ENCODE peak calls at places on chromosomes 7 and 10, in seven cellular contexts. One of them, this sample, is unnamed.

GRCh38 chr7:15577600-15577999 is 15.8 kb upstream of the AGMO start:
- DNase-seq in H1: no peak
- DNase-seq in HCT116: no peak
- DNase-seq in GM12878: no peak
- DNase-seq in WTC11: no peak
- DNase-seq in K562: no peak
- DNase-seq in HepG2: no peak
- DNase-seq in this sample: no peak

GRCh38 chr10:110725809-110726641 is 81.9 kb downstream of the RBM20 start:
- DNase-seq in H1: no peak
- DNase-seq in HCT116: no peak
- DNase-seq in GM12878: no peak
- DNase-seq in WTC11: no peak
- DNase-seq in K562: no peak
- DNase-seq in HepG2: no peak
- DNase-seq in this sample: no peak

GRCh38 chr7:91330378-91331295 is 66.4 kb downstream of the FZD1 start:
- DNase-seq in H1: no peak
- DNase-seq in HCT116: no peak
- DNase-seq in GM12878: no peak
- DNase-seq in WTC11: no peak
- DNase-seq in K562: no peak
- DNase-seq in HepG2: no peak
- DNase-seq in this sample: no peak

GRCh38 chr10:103466734-103467133 is 8.0 kb upstream of the CALHM1 start:
- DNase-seq in H1: no peak
- DNase-seq in HCT116: no peak
- DNase-seq in GM12878: no peak
- DNase-seq in WTC11: no peak
- DNase-seq in K562: no peak
- DNase-seq in HepG2: no peak
- DNase-seq in this sample: no peak

GRCh38 chr10:70984986-70985719 is 96.8 kb upstream of the PCBD1 start:
- DNase-seq in H1: no peak
- DNase-seq in HCT116: no peak
- DNase-seq in GM12878: no peak
- DNase-seq in WTC11: no peak
- DNase-seq in K562: no peak
- DNase-seq in HepG2: no peak
- DNase-seq in this sample: no peak

GRCh38 chr10:116038259-116038658 is 234.7 kb downstream of the GFRA1 start:
- DNase-seq in H1: no peak
- DNase-seq in HCT116: no peak
- DNase-seq in GM12878: no peak
- DNase-seq in WTC11: no peak
- DNase-seq in K562: no peak
- DNase-seq in HepG2: peak
- DNase-seq in this sample: no peak

GRCh38 chr10:35016009-35016408 is 74.1 kb downstream of the CUL2 start:
- DNase-seq in H1: no peak
- DNase-seq in HCT116: no peak
- DNase-seq in GM12878: no peak
- DNase-seq in WTC11: no peak
- DNase-seq in K562: no peak
- DNase-seq in HepG2: no peak
- DNase-seq in this sample: no peak

GRCh38 chr7:2637505-2638223 is 5.9 kb downstream of the TTYH3 start:
- DNase-seq in H1: no peak
- DNase-seq in HCT116: no peak
- DNase-seq in GM12878: peak
- DNase-seq in WTC11: no peak
- DNase-seq in K562: no peak
- DNase-seq in HepG2: peak
- DNase-seq in this sample: no peak

GRCh38 chr7:80918406-80918805 is 445 bp downstream of the SEMA3C start:
- DNase-seq in H1: no peak
- DNase-seq in HCT116: no peak
- DNase-seq in GM12878: no peak
- DNase-seq in WTC11: no peak
- DNase-seq in K562: no peak
- DNase-seq in HepG2: no peak
- DNase-seq in this sample: no peak

GRCh38 chr7:157425137-157425731 is 88.4 kb downstream of the DNAJB6 start:
- DNase-seq in H1: no peak
- DNase-seq in HCT116: no peak
- DNase-seq in GM12878: no peak
- DNase-seq in WTC11: peak
- DNase-seq in K562: peak
- DNase-seq in HepG2: peak
- DNase-seq in this sample: no peak

GRCh38 chr7:51660516-51660915 is 343.9 kb upstream of the COBL start:
- DNase-seq in H1: no peak
- DNase-seq in HCT116: no peak
- DNase-seq in GM12878: no peak
- DNase-seq in WTC11: no peak
- DNase-seq in K562: no peak
- DNase-seq in HepG2: no peak
- DNase-seq in this sample: no peak

GRCh38 chr7:26151953-26152781 is at the start of gene NFE2L3:
- DNase-seq in H1: peak
- DNase-seq in HCT116: peak
- DNase-seq in GM12878: no peak
- DNase-seq in WTC11: peak
- DNase-seq in K562: peak
- DNase-seq in HepG2: peak
- DNase-seq in this sample: peak

GRCh38 chr7:26155531-26156375 is 3.8 kb downstream of the NFE2L3 start:
- DNase-seq in H1: no peak
- DNase-seq in HCT116: no peak
- DNase-seq in GM12878: no peak
- DNase-seq in WTC11: no peak
- DNase-seq in K562: no peak
- DNase-seq in HepG2: peak
- DNase-seq in this sample: no peak

GRCh38 chr7:26153246-26153822 is 1.3 kb downstream of the NFE2L3 start:
- DNase-seq in H1: peak
- DNase-seq in HCT116: no peak
- DNase-seq in GM12878: no peak
- DNase-seq in WTC11: no peak
- DNase-seq in K562: no peak
- DNase-seq in HepG2: no peak
- DNase-seq in this sample: no peak

GRCh38 chr7:26151650-26151952 is 397 bp upstream of the NFE2L3 start:
- DNase-seq in H1: no peak
- DNase-seq in HCT116: no peak
- DNase-seq in GM12878: no peak
- DNase-seq in WTC11: no peak
- DNase-seq in K562: no peak
- DNase-seq in HepG2: no peak
- DNase-seq in this sample: no peak

DNA sequence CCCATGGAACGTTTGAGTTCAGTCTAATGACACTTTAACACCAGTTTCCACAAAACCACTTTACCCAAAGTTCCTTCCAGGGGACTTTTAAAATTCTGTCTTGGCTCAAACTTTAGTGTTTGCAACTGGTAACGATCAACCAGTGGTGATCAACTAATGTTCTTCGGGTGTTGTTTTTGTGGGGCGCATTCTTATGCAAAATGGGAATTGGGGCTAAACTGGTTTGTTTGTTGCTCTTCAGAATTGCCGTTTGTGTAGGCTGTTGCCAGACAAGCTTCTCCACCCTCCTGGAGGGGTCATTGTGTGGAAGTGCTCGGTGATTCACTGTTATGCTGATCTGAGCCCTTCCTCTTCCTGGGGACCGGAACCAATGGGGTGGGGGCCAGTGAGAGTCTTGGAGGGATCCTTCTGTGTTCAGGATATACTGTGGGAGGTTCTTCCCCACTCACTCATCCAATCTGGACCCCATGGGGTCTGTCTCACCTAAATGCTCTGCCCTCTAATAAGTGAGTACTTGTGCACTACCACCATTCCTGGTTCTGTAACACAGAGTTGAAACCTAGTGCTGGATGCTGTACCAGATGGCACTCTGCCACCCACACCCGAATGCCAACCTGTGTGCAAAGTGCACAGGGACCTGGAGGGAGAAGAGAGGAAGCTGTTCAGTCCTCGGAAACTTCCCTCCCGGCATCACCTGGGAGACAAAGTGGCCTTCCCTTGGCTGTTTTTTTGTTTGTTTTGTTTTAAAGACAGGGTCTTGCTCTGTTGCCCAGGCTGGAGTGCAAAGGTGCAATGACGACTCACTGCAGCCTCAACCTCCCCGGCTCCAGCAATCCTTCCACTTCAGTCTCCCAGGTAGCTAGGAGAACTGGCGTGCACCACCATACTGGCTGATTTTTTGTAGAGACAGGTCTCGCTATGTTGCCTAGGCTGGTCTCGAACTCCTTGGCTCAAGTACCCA is 2.1 kb downstream of the NFE2L3 start:
- DNase-seq in H1: peak
- DNase-seq in HCT116: no peak
- DNase-seq in GM12878: no peak
- DNase-seq in WTC11: peak
- DNase-seq in K562: peak
- DNase-seq in HepG2: no peak
- DNase-seq in this sample: no peak
- TF ChIP-seq SP1 in H1: peak
- TF ChIP-seq SP1 in HCT116: no peak
- TF ChIP-seq SP1 in GM12878: no peak
- TF ChIP-seq SP1 in WTC11: peak
- TF ChIP-seq SP1 in K562: no peak
- TF ChIP-seq SP1 in HepG2: no peak
- TF ChIP-seq SP1 in this sample: no peak

DNA sequence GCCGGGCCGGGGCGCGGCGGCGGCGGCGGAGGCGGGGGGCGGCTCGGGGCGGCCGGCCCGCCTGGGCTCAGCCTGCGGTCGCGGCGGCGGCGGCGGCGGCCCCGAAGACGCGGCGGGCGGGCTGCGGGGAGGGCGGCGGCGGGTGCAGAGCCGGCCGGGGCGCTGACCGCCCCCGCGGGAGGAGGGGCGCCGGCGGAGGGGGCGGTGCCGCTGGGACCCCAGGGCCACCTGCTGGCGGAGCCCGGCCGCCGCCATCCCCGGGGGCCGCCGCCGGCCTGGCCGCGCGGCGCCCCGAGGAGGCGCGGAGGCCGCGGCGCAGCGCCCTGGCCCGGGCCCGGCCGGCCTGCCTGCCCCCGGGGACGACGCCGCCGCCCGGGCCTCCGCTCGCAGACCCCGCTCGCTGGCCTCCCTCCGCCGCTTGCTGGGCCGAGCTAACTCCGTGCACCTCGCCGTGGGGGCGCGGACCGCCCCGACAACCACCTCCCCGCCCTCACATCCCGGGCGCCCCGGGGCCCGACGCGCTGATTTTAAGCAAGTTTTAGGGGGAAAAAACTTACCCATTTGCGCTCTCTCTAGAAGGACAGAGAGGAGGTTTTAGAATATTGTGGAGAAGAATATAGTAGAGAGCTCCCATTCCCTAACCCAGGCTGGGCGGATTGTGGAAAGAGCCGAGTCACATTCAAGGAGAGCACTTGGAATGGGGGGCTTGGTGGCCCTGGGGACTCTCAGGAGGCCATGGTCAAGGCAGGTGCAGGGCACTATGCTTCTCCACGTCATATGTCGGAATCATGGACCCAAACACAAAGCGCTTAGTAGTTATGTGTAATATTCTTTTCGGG is at the start of gene BEND7:
- DNase-seq in H1: peak
- DNase-seq in HCT116: no peak
- DNase-seq in GM12878: no peak
- DNase-seq in WTC11: peak
- DNase-seq in K562: peak
- DNase-seq in HepG2: no peak
- DNase-seq in this sample: peak
- TF ChIP-seq SP1 in H1: no peak
- TF ChIP-seq SP1 in HCT116: no peak
- TF ChIP-seq SP1 in GM12878: no peak
- TF ChIP-seq SP1 in WTC11: no peak
- TF ChIP-seq SP1 in K562: no peak
- TF ChIP-seq SP1 in HepG2: no peak
- TF ChIP-seq SP1 in this sample: no peak

DNA sequence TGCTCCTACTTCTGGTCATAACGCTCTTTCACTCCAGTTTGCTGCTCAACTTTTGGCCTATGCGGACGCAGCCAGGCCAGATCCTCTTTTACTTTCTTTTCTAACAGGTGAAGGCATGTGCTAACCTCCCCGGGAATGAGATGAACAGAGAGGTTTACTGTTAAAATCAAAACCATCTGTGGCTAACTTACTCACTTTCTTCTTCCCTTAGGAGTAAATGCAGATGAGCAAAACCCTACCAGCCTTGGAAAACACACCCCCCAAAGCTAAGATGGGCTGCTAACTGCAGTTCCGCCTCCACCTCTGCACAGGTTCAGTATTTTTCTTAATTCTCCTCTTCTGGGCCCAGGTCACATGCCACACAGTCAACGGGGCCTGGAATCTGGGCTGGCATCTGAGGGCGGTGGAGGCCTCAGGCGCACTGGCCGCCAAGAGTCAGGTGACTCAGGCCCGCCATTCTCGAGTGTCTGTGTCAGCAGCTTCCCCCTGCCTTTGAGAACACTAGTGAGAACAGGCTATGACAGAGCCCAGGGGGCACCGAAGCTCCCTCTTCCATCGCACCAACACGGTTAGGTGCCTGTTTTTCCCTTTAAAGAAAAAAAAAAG is 11.1 kb downstream of the FAM53B start:
- DNase-seq in H1: no peak
- DNase-seq in HCT116: no peak
- DNase-seq in GM12878: peak
- DNase-seq in WTC11: no peak
- DNase-seq in K562: no peak
- DNase-seq in HepG2: no peak
- DNase-seq in this sample: no peak
- TF ChIP-seq SP1 in H1: no peak
- TF ChIP-seq SP1 in HCT116: no peak
- TF ChIP-seq SP1 in GM12878: no peak
- TF ChIP-seq SP1 in WTC11: no peak
- TF ChIP-seq SP1 in K562: no peak
- TF ChIP-seq SP1 in HepG2: no peak
- TF ChIP-seq SP1 in this sample: no peak

GRCh38 chr7:27774717-27775328 is 34.9 kb downstream of the TAX1BP1 start:
- DNase-seq in H1: no peak
- DNase-seq in HCT116: peak
- DNase-seq in GM12878: no peak
- DNase-seq in WTC11: no peak
- DNase-seq in K562: peak
- DNase-seq in HepG2: peak
- DNase-seq in this sample: peak

GRCh38 chr7:27767374-27767773 is 27.4 kb downstream of the TAX1BP1 start:
- DNase-seq in H1: no peak
- DNase-seq in HCT116: no peak
- DNase-seq in GM12878: no peak
- DNase-seq in WTC11: no peak
- DNase-seq in K562: no peak
- DNase-seq in HepG2: no peak
- DNase-seq in this sample: no peak

GRCh38 chr7:27765856-27766255 is 25.9 kb downstream of the TAX1BP1 start:
- DNase-seq in H1: no peak
- DNase-seq in HCT116: no peak
- DNase-seq in GM12878: no peak
- DNase-seq in WTC11: no peak
- DNase-seq in K562: no peak
- DNase-seq in HepG2: no peak
- DNase-seq in this sample: no peak

GRCh38 chr7:27775772-27776171 is 35.8 kb downstream of the TAX1BP1 start:
- DNase-seq in H1: no peak
- DNase-seq in HCT116: no peak
- DNase-seq in GM12878: no peak
- DNase-seq in WTC11: no peak
- DNase-seq in K562: no peak
- DNase-seq in HepG2: no peak
- DNase-seq in this sample: no peak

GRCh38 chr7:27771111-27771510 is 31.1 kb downstream of the TAX1BP1 start:
- DNase-seq in H1: no peak
- DNase-seq in HCT116: peak
- DNase-seq in GM12878: no peak
- DNase-seq in WTC11: no peak
- DNase-seq in K562: no peak
- DNase-seq in HepG2: no peak
- DNase-seq in this sample: no peak
- TF ChIP-seq SP1 in H1: no peak
- TF ChIP-seq SP1 in HCT116: peak
- TF ChIP-seq SP1 in GM12878: no peak
- TF ChIP-seq SP1 in WTC11: no peak
- TF ChIP-seq SP1 in K562: no peak
- TF ChIP-seq SP1 in HepG2: no peak
- TF ChIP-seq SP1 in this sample: no peak

This sample was measured in HEK293T.